ENCODE peak calls at places on chromosomes 3 and 15, in eight cellular contexts. B is PC-3; C is effector memory CD4-positive, alpha-beta T cell; V is activated naive CD4-positive, alpha-beta T cell treated with anti-CD3 and anti-CD28 coated beads for 36 hours; Q is pons; H is glutamatergic neuron; S is iPS-NIHi11; O is endothelial cell of umbilical vein. N is an unnamed sample.

GRCh38 chr3:177069514-177070329 is 127.6 kb downstream of the TBL1XR1 start:
- DNase-seq in B (peak), C (no peak), V (no peak), Q (no peak), H (no peak), S (no peak), O (peak), N (no peak)

GRCh38 chr3:53941945-53942344 is 50.3 kb upstream of the SELENOK start:
- DNase-seq in B (no peak), C (no peak), V (no peak), Q (no peak), H (no peak), S (peak), O (no peak), N (no peak)

GRCh38 chr3:186940965-186941364 is 10.6 kb downstream of the ST6GAL1 start:
- DNase-seq in B (no peak), C (no peak), V (no peak), Q (no peak), H (no peak), S (no peak), O (peak), N (no peak)

GRCh38 chr3:63042866-63043265 is 167.7 kb upstream of the CADPS start:
- DNase-seq in B (no peak), C (no peak), V (no peak), Q (no peak), H (no peak), S (no peak), O (no peak), N (no peak)

GRCh38 chr3:157248590-157249425 is 88.9 kb upstream of the CCNL1 start:
- DNase-seq in B (peak), C (no peak), V (no peak), Q (peak), H (no peak), S (peak), O (peak), N (no peak)

GRCh38 chr15:73716417-73716816 is 32.2 kb downstream of the CD276 start:
- DNase-seq in B (no peak), C (no peak), V (no peak), Q (no peak), H (no peak), S (no peak), O (no peak), N (no peak)

GRCh38 chr3:43644443-43644842 is 22.6 kb upstream of the ANO10 start:
- DNase-seq in B (peak), C (no peak), V (no peak), Q (no peak), H (no peak), S (peak), O (no peak), N (no peak)

GRCh38 chr3:196322-197153 is at the start of gene CHL1:
- DNase-seq in B (no peak), C (no peak), V (no peak), Q (no peak), H (peak), S (peak), O (no peak), N (peak)

GRCh38 chr3:143775401-143775970 is 72.8 kb downstream of the SLC9A9 start:
- DNase-seq in B (peak), C (no peak), V (peak), Q (peak), H (no peak), S (peak), O (peak), N (no peak)

GRCh38 chr15:27627623-27628022 is 471.5 kb downstream of the OCA2 start:
- DNase-seq in B (no peak), C (no peak), V (no peak), Q (no peak), H (no peak), S (no peak), O (no peak), N (no peak)

GRCh38 chr3:133535971-133536634 is 37.4 kb upstream of the CDV3 start:
- DNase-seq in B (peak), C (no peak), V (no peak), Q (peak), H (no peak), S (no peak), O (peak), N (no peak)

GRCh38 chr3:187743195-187744141 is 1.8 kb downstream of the BCL6 start:
- DNase-seq in B (peak), C (no peak), V (peak), Q (no peak), H (peak), S (no peak), O (peak), N (peak)

GRCh38 chr3:54083901-54084300 is 38.5 kb upstream of the CACNA2D3 start:
- DNase-seq in B (no peak), C (no peak), V (no peak), Q (no peak), H (no peak), S (no peak), O (no peak), N (no peak)

GRCh38 chr3:81666502-81667121 is 94.8 kb downstream of the GBE1 start:
- DNase-seq in B (peak), C (no peak), V (no peak), Q (peak), H (no peak), S (no peak), O (peak), N (no peak)